ENCODE peak calls at places on chromosomes 4 and X, in seven cellular contexts. C is neural crest cell, V is B cell, M is HAP-1, K is H54, N is aorta, Z is Peyer's patch. F is an unnamed sample.

GRCh38 chr4:84928089-84928488 is 38.4 kb downstream of the WDFY3 start:
- DNase-seq in N (no peak), C (no peak), M (no peak), V (no peak), Z (peak), K (no peak), F (no peak)

GRCh38 chr4:101968364-101968763 is 177.8 kb downstream of the BANK1 start:
- DNase-seq in K (no peak), C (no peak), M (no peak), V (no peak), Z (no peak), N (no peak), F (no peak)

GRCh38 chr4:77586953-77587383 is 18.7 kb upstream of the CXCL13 start:
- DNase-seq in K (no peak), Z (no peak), C (no peak), M (no peak), V (peak), N (no peak), F (peak)

GRCh38 chrX:134932528-134933217 is 58.1 kb upstream of the SMIM10 start:
- DNase-seq in M (no peak), N (no peak), V (no peak), C (no peak), K (peak), Z (no peak), F (no peak)

GRCh38 chrX:151359931-151360871 is 36.8 kb upstream of the VMA21 start:
- DNase-seq in C (peak), M (no peak), Z (peak), V (peak), N (no peak), K (peak), F (peak)

GRCh38 chr4:36255575-36255974 is 11.3 kb upstream of the ARAP2 start:
- DNase-seq in C (no peak), N (no peak), Z (peak), M (no peak), K (no peak), V (peak), F (peak)

GRCh38 chr4:102174800-102175199 is 170.5 kb downstream of the SLC39A8 start:
- DNase-seq in M (no peak), Z (no peak), N (no peak), K (no peak), V (no peak), C (no peak), F (no peak)

GRCh38 chr4:48247142-48247877 is 22.3 kb downstream of the TEC start:
- DNase-seq in N (no peak), C (no peak), Z (no peak), V (no peak), M (no peak), K (no peak), F (no peak)

GRCh38 chr4:19358015-19358414 is 893.7 kb upstream of the SLIT2 start:
- DNase-seq in K (no peak), M (no peak), C (no peak), Z (no peak), V (no peak), N (no peak), F (no peak)

GRCh38 chr4:87152310-87153061 is 67.9 kb downstream of the KLHL8 start:
- DNase-seq in C (no peak), K (no peak), N (no peak), Z (no peak), M (no peak), V (no peak), F (no peak)

GRCh38 chrX:154443479-154443910 is 446 bp upstream of the FAM50A start:
- DNase-seq in M (no peak), K (peak), V (no peak), N (no peak), Z (no peak), C (no peak), F (no peak)

GRCh38 chr4:8747467-8747841 is 124.2 kb downstream of the HMX1 start:
- DNase-seq in K (no peak), V (no peak), Z (no peak), M (no peak), N (peak), C (no peak), F (no peak)

GRCh38 chrX:16819634-16820033 is 33.4 kb downstream of the TXLNG start:
- DNase-seq in N (no peak), C (no peak), Z (no peak), V (no peak), M (no peak), K (no peak), F (no peak)

GRCh38 chrX:54358424-54359211 is 772 bp upstream of the WNK3 start:
- DNase-seq in Z (peak), C (peak), N (peak), M (peak), V (peak), K (peak), F (no peak)

GRCh38 chrX:41045960-41046567 is 39.2 kb upstream of the USP9X start:
- DNase-seq in C (no peak), Z (no peak), M (peak), N (no peak), K (no peak), V (no peak), F (no peak)

GRCh38 chrX:136097871-136098805 is 49.2 kb upstream of the FHL1 start:
- DNase-seq in M (no peak), V (no peak), Z (no peak), C (no peak), N (no peak), K (no peak), F (no peak)

GRCh38 chrX:47241201-47242011 is 8.6 kb downstream of the USP11 start:
- DNase-seq in N (no peak), V (no peak), C (no peak), K (no peak), M (no peak), Z (peak), F (no peak)

GRCh38 chr4:21117771-21118170 is 417.5 kb downstream of the PACRGL start:
- DNase-seq in V (no peak), C (no peak), M (no peak), Z (no peak), K (no peak), N (no peak), F (no peak)

GRCh38 chrX:121103381-121103780 is 56.0 kb downstream of the GLUD2 start:
- DNase-seq in Z (no peak), K (no peak), M (no peak), V (no peak), N (no peak), C (no peak), F (no peak)

GRCh38 chr4:156103306-156103705 is 149.6 kb upstream of the CTSO start:
- DNase-seq in M (no peak), K (no peak), Z (no peak), N (no peak), V (no peak), C (no peak), F (no peak)

GRCh38 chr4:1576961-1577814 is 106.9 kb downstream of the FAM53A start:
- DNase-seq in K (no peak), M (no peak), V (no peak), Z (no peak), C (no peak), N (peak), F (no peak)

GRCh38 chrX:74249963-74250362 is 54.0 kb upstream of the ZCCHC13 start:
- DNase-seq in N (no peak), C (no peak), K (no peak), M (no peak), Z (no peak), V (no peak), F (no peak)

F was measured in GM13977.